ENCODE peak calls at places on chromosomes 12 and 14, in six cellular contexts. I, E, V, G, L and J are unnamed samples.
A peak's percentile ranks its signal among the peaks of the same experiment; 100 is the strongest.

GRCh38 chr14:85214471-85214870 is 315.5 kb upstream of the FLRT2 start:
- DNase-seq in G (no peak), I (no peak), E (no peak), V (no peak), L (no peak), J (no peak)

GRCh38 chr12:113180333-113180732 is 4.9 kb downstream of the DDX54 start:
- DNase-seq in L (no peak), E (no peak), I (no peak), V (no peak), G (no peak), J (no peak)

GRCh38 chr12:89918172-89918880 is 209.7 kb upstream of the ATP2B1 start:
- DNase-seq in E (no peak), V (no peak), I (no peak), G (no peak), L (peak; percentile 75), J (no peak)

GRCh38 chr12:58388261-58388660 is 446.9 kb downstream of the ATP23 start:
- DNase-seq in V (no peak), L (no peak), I (no peak), E (no peak), G (no peak), J (no peak)

GRCh38 chr12:120920178-120920577 is 16.0 kb upstream of the SPPL3 start:
- DNase-seq in L (no peak), G (no peak), I (no peak), E (no peak), V (no peak), J (no peak)

GRCh38 chr14:105605501-105606304 is 79.3 kb downstream of the TMEM121 start:
- DNase-seq in E (no peak), L (no peak), I (no peak), G (no peak), V (no peak), J (no peak)

GRCh38 chr14:100708349-100709217 is 18.1 kb upstream of the DLK1 start:
- DNase-seq in G (peak; percentile 95), I (no peak), L (peak; percentile 67), E (no peak), V (peak; percentile 82), J (peak; percentile 76)

GRCh38 chr12:90262261-90262660 is 553.6 kb upstream of the ATP2B1 start:
- DNase-seq in L (no peak), I (no peak), E (no peak), V (no peak), G (no peak), J (no peak)

GRCh38 chr12:113766133-113766879 is 199.8 kb downstream of the RBM19 start:
- DNase-seq in L (no peak), G (no peak), V (no peak), I (no peak), E (no peak), J (no peak)

GRCh38 chr12:76611533-76611932 is 52.0 kb upstream of the OSBPL8 start:
- DNase-seq in E (no peak), G (no peak), L (no peak), V (no peak), I (no peak), J (no peak)

GRCh38 chr12:2384533-2385328 is 331.9 kb downstream of the CACNA1C start:
- DNase-seq in E (no peak), L (no peak), I (no peak), G (no peak), V (no peak), J (peak; percentile 57)

GRCh38 chr14:21049263-21049662 is 7.1 kb downstream of the RNASE7 start:
- DNase-seq in V (no peak), G (no peak), E (no peak), I (no peak), L (no peak), J (no peak)

GRCh38 chr14:102189858-102190257 is 50.2 kb downstream of the WDR20 start:
- DNase-seq in V (no peak), L (no peak), I (no peak), E (no peak), G (no peak), J (no peak)

GRCh38 chr14:41280745-41281144 is 325.9 kb upstream of the LRFN5 start:
- DNase-seq in I (peak; percentile 2), L (no peak), G (no peak), E (no peak), V (no peak), J (no peak)

GRCh38 chr14:51609251-51609986 is 42.3 kb upstream of the FRMD6 start:
- DNase-seq in L (no peak), V (no peak), I (no peak), E (no peak), G (no peak), J (no peak)

GRCh38 chr12:1619599-1619998 is 9.4 kb upstream of the WNT5B start:
- DNase-seq in E (no peak), I (no peak), V (peak; percentile 80), G (no peak), L (no peak), J (peak; percentile 86)

GRCh38 chr12:26298785-26299621 is 103.6 kb downstream of the SSPN start:
- DNase-seq in L (no peak), G (no peak), E (peak; percentile 28), I (peak; percentile 90), V (no peak), J (no peak)

GRCh38 chr12:50188875-50189575 is 21.9 kb upstream of the CERS5 start:
- DNase-seq in G (no peak), E (peak; percentile 61), V (no peak), L (no peak), I (no peak), J (no peak)

GRCh38 chr12:107530706-107531105 is 154.9 kb upstream of the PWP1 start:
- DNase-seq in E (no peak), V (no peak), I (no peak), G (no peak), L (no peak), J (no peak)

GRCh38 chr14:85416771-85417170 is 113.2 kb upstream of the FLRT2 start:
- DNase-seq in G (no peak), V (no peak), I (no peak), E (no peak), L (no peak), J (no peak)

GRCh38 chr14:105204206-105204930 is 23.3 kb upstream of the NUDT14 start:
- DNase-seq in G (no peak), I (peak; percentile 36), E (no peak), V (peak; percentile 86), L (no peak), J (peak; percentile 84)

GRCh38 chr12:103169-103981 is 36.8 kb downstream of the IQSEC3 start:
- DNase-seq in I (peak; percentile 82), G (no peak), L (peak; percentile 58), V (no peak), E (no peak), J (no peak)

GRCh38 chr14:39566795-39567194 is 134.6 kb upstream of the FBXO33 start:
- DNase-seq in L (no peak), V (no peak), G (no peak), E (no peak), I (no peak), J (no peak)